ENCODE peak calls at places on chromosomes 7 and 10, in nine cellular contexts. X is psoas muscle, F is H7, J is PC-3, V is IMR-90, Z is left ventricle myocardium inferior, U is aorta, Y is heart right ventricle, E is Peyer's patch. G is an unnamed sample.
A peak's percentile ranks its signal among the peaks of the same experiment; 100 is the strongest.

GRCh38 chr10:87816163-87816841 is 1.7 kb downstream of the ATAD1 start:
- DNase-seq in Y (no peak), Z (no peak), F (no peak), X (no peak), V (no peak), J (peak; percentile 18), E (no peak), U (no peak), G (no peak)

GRCh38 chr10:78857193-78857592 is 211.6 kb upstream of the ZMIZ1 start:
- DNase-seq in U (no peak), F (no peak), Z (no peak), Y (no peak), V (no peak), J (no peak), X (no peak), E (no peak), G (no peak)

GRCh38 chr7:151378011-151378410 is 31.8 kb downstream of the WDR86 start:
- DNase-seq in Z (no peak), F (no peak), X (no peak), J (no peak), Y (no peak), E (no peak), U (no peak), V (no peak), G (no peak)

GRCh38 chr7:17371656-17372524 is 73.4 kb downstream of the AHR start:
- DNase-seq in F (no peak), E (no peak), V (peak; percentile 99), Y (no peak), U (no peak), X (no peak), J (peak; percentile 90), Z (no peak), G (no peak)

GRCh38 chr10:71576842-71577241 is 142.7 kb downstream of the C10orf105 start:
- DNase-seq in E (no peak), Z (no peak), J (no peak), X (no peak), U (no peak), Y (no peak), V (no peak), F (no peak), G (no peak)

GRCh38 chr10:30857803-30858202 is 173.9 kb downstream of the ZNF438 start:
- DNase-seq in X (peak; percentile 87), Z (peak; percentile 77), V (peak; percentile 72), E (no peak), U (no peak), F (no peak), Y (peak; percentile 59), J (no peak), G (no peak)

GRCh38 chr10:94038024-94038423 is 44.3 kb downstream of the PLCE1 start:
- DNase-seq in V (peak; percentile 35), X (no peak), J (peak; percentile 75), Y (no peak), E (no peak), U (no peak), F (peak; percentile 9), Z (no peak), G (no peak)

GRCh38 chr7:15005672-15006071 is 103.1 kb upstream of the DGKB start:
- DNase-seq in J (no peak), E (no peak), X (no peak), Z (no peak), F (no peak), U (no peak), Y (no peak), V (no peak), G (no peak)

DNA sequence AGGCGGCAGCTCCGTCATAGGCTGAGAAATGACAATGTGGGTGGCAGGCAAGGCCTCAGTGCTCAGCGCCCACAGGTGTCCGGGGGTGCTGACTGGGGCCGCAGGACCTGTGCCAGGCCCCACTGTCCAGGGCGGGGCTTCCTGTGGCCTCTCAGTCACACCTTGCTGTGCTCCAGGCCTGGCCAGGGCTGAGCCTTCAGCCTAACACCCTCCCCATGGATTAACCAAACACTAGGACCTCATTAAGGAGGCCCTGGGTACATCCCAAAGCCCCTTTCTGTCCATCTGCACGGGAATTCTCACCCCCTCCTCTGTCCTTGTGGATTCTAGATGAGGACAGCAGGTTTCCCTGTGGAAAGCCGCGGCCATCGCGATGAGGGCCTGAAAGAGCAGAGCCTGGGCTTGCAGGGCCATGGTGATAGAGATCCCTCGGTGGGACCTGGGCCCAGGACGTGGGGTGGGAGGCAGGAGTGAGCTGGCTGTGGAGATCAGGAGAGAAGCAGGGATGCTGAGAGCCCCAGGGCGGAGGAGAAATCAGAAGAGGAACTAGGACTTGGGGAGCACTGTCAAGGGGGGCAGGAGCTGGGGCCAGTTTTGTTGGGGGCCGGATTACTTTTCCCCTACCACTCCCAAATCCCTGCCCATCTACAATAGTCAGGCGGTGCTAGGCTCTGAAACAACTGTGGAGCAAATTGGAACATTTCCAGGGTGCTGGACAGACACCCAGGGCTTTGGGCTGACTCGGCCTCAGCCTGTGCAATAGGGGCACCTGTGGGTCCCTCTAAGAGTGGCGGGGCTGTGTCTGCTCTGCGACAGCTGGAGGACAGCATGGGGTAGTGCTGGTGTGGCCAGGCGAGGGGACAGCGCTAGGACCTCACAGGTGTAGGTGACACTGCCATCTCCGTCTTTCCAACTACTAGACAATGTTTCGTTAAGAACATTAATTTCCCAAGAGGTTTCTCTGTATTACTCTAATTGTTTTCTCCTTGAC is 23.3 kb upstream of the MNX1 start:
- DNase-seq in X (no peak), J (no peak), Y (no peak), F (peak; percentile 52), V (no peak), E (no peak), Z (no peak), U (no peak), G (no peak)
- H3K27me3 ChIP-seq in X (peaks cover 8% of the 10 kb centered on the region), J (peaks cover 3% of the 10 kb centered on the region), Y (peaks cover 27% of the 10 kb centered on the region), F (no peaks in the 10 kb centered on the region), V (peaks cover 8% of the 10 kb centered on the region), E (no peaks in the 10 kb centered on the region), Z (peaks cover 92% of the 10 kb centered on the region), U (no peaks in the 10 kb centered on the region), G (peaks cover 43% of the 10 kb centered on the region)

GRCh38 chr7:155424301-155425010 is 33.5 kb upstream of the EN2 start:
- DNase-seq in E (no peak), Y (no peak), V (no peak), X (no peak), U (peak; percentile 61), F (peak; percentile 25), J (no peak), Z (no peak), G (peak; percentile 17)

GRCh38 chr7:155422599-155423336 is 35.2 kb upstream of the EN2 start:
- DNase-seq in J (no peak), E (no peak), V (no peak), U (peak; percentile 31), Z (no peak), X (no peak), Y (no peak), F (peak; percentile 38), G (peak; percentile 20)

GRCh38 chr7:155425011-155425340 is 33.0 kb upstream of the EN2 start:
- DNase-seq in U (no peak), Y (no peak), V (no peak), F (no peak), J (no peak), Z (no peak), E (no peak), X (no peak), G (peak; percentile 11)

GRCh38 chr7:155422151-155422550 is 35.8 kb upstream of the EN2 start:
- DNase-seq in V (no peak), Y (no peak), J (no peak), X (no peak), F (peak; percentile 34), U (peak; percentile 42), Z (no peak), E (no peak), G (no peak)

DNA sequence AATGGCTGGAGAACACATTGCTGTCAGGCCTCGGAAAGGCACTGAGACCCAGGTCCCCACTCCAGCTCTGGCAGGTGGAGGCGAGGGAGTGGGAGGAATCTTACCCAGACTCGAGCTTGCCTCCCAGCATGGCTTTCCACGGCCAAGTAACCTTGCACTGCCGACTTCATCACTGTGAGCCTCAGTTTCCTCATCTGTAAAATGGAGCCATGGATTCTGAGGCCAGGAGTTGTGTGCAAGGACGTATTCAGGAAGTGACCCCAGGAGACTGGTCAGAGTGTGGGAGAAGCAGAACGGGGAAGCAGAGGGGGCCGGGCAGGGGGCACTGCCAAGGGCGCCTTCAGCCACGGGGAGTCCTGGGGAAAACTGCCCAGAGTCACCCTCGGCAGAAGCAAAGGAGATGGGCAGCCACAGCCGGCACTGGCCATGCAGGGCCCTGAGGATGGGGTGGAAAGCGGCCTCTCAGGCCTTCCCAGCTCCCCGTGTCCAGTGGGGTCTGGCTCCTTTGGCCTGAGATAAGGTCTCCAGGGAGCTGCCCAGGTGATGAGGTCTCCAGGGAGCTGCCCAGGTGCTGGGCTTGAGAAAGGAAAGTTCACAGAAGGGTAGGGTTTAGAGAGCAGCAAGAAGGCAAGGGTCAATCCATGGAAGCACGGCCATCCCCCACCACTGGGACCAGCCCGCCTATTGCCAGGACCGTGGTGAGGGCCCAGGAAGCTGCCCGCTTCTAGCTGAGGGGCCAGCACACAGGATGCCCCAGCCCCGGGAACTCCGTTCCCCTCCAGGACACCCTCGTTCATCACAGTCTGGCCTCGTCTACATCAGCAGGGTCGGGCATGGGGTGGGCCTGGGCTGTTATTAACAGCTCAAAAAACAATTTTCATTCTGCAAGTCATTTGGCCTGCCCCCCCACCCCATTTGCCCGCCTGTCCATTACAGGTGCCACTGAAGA is 34.3 kb upstream of the EN2 start:
- DNase-seq in U (peak; percentile 63), X (no peak), Z (no peak), F (peak; percentile 36), Y (no peak), E (no peak), J (no peak), V (no peak), G (peak; percentile 27)
- H3K27me3 ChIP-seq in U (no peaks in the 10 kb centered on the region), X (peaks cover 15% of the 10 kb centered on the region), Z (peaks cover 98% of the 10 kb centered on the region), F (no peaks in the 10 kb centered on the region), Y (peaks cover 32% of the 10 kb centered on the region), E (no peaks in the 10 kb centered on the region), J (peaks cover 94% of the 10 kb centered on the region), V (no peaks in the 10 kb centered on the region), G (peaks cover 39% of the 10 kb centered on the region)

DNA sequence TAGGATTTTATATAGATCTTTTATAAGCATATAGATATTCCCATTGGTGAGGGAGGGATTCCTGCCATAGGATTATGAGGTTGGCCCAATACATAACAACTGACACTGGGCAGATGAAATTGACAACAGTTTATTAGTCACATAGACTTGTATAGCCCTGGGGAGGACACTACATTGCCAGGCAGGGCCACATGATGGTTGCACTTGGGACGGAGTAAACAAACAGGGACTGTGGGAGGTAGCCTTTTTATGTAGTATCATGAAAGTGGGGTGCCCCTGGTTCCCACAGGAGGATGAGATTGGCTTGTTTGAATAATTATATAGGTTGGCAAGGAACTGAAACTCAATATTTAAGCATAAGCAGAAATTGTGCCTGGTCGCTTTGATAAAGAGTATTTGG is 23.5 kb downstream of the TRIM24 start:
- DNase-seq in Z (no peak), X (no peak), J (no peak), Y (no peak), F (no peak), U (no peak), V (no peak), E (no peak), G (no peak)
- H3K27me3 ChIP-seq in Z (no peaks in the 10 kb centered on the region), X (no peaks in the 10 kb centered on the region), J (no peaks in the 10 kb centered on the region), Y (no peaks in the 10 kb centered on the region), F (no peaks in the 10 kb centered on the region), U (no peaks in the 10 kb centered on the region), V (no peaks in the 10 kb centered on the region), E (no peaks in the 10 kb centered on the region), G (no peaks in the 10 kb centered on the region)

GRCh38 chr7:92836489-92837213 is at the start of gene CDK6:
- DNase-seq in Y (peak; percentile 71), J (peak; percentile 62), V (peak; percentile 70), U (peak; percentile 85), X (peak; percentile 63), F (peak; percentile 84), E (peak; percentile 73), Z (peak; percentile 64), G (peak; percentile 74)

GRCh38 chr7:92833766-92834605 is 2.4 kb downstream of the CDK6 start:
- DNase-seq in E (peak; percentile 92), V (peak; percentile 78), X (peak; percentile 77), Y (peak; percentile 86), J (peak; percentile 67), U (peak; percentile 93), F (peak; percentile 77), Z (peak; percentile 89), G (peak; percentile 82)

GRCh38 chr7:92835851-92836488 is 403 bp downstream of the CDK6 start:
- DNase-seq in J (peak; percentile 23), F (peak; percentile 27), Z (peak; percentile 20), U (peak; percentile 63), Y (no peak), E (no peak), X (peak; percentile 42), V (no peak), G (peak; percentile 49)

GRCh38 chr7:92834661-92835139 is 1.7 kb downstream of the CDK6 start:
- DNase-seq in F (peak; percentile 74), Z (no peak), X (peak; percentile 51), Y (peak; percentile 20), J (peak; percentile 12), V (no peak), E (peak; percentile 74), U (peak; percentile 80), G (peak; percentile 61)

GRCh38 chr7:92835140-92835850 is 1.1 kb downstream of the CDK6 start:
- DNase-seq in J (peak; percentile 62), E (peak; percentile 75), F (peak; percentile 89), Y (peak; percentile 47), V (peak; percentile 74), Z (peak; percentile 49), U (peak; percentile 82), X (peak; percentile 60), G (peak; percentile 75)
- H3K27me3 ChIP-seq in J (no peaks in the 10 kb centered on the region), E (no peaks in the 10 kb centered on the region), F (peaks cover 26% of the 10 kb centered on the region), Y (no peaks in the 10 kb centered on the region), V (no peaks in the 10 kb centered on the region), Z (no peaks in the 10 kb centered on the region), U (no peaks in the 10 kb centered on the region), X (peaks cover 16% of the 10 kb centered on the region), G (no peaks in the 10 kb centered on the region)